ENCODE peak calls at places on chromosome 11, in seven cellular contexts. T is H9, B is IMR-90, W is mesendoderm, S is trophoblast cell, U is neuronal stem cell, J is H1. P is an unnamed sample.
A peak's percentile ranks its signal among the peaks of the same experiment; 100 is the strongest.

GRCh38 chr11:123241874-123242538 is 47.0 kb upstream of the CLMP start:
- DNase-seq in S (no peak), T (no peak), W (no peak), U (no peak), B (no peak), J (no peak), P (no peak)

GRCh38 chr11:130389315-130389935 is 39.0 kb downstream of the ADAMTS8 start:
- DNase-seq in B (no peak), J (no peak), T (no peak), U (no peak), S (no peak), W (no peak), P (no peak)

GRCh38 chr11:126992804-126993111 is 7.8 kb downstream of the KIRREL3 start:
- DNase-seq in U (no peak), J (no peak), T (no peak), W (peak; percentile 13), S (peak; percentile 6), B (peak; percentile 95), P (peak; percentile 46)

GRCh38 chr11:36258730-36259360 is 30.4 kb downstream of the COMMD9 start:
- DNase-seq in U (peak; percentile 51), W (peak; percentile 86), T (peak; percentile 83), B (peak; percentile 77), J (peak; percentile 73), S (peak; percentile 41), P (peak; percentile 76)

GRCh38 chr11:127017482-127017881 is 16.9 kb upstream of the KIRREL3 start:
- DNase-seq in W (peak; percentile 67), J (no peak), T (peak; percentile 52), B (peak; percentile 93), U (peak; percentile 44), S (peak; percentile 43), P (peak; percentile 42)

GRCh38 chr11:44944853-44945235 is 5.8 kb downstream of the TP53I11 start:
- DNase-seq in B (no peak), U (no peak), S (no peak), T (peak; percentile 63), W (peak; percentile 56), J (no peak), P (no peak)

GRCh38 chr11:1139441-1140066 is 18.2 kb upstream of the MUC5AC start:
- DNase-seq in T (no peak), U (no peak), B (peak; percentile 91), S (no peak), J (no peak), W (no peak), P (peak; percentile 12)

GRCh38 chr11:12167098-12167999 is 57.0 kb downstream of the MICAL2 start:
- DNase-seq in W (peak; percentile 70), U (no peak), S (peak; percentile 93), T (no peak), J (no peak), B (peak; percentile 97), P (peak; percentile 94)

GRCh38 chr11:25766332-25767015 is 565.5 kb upstream of the ANO3 start:
- DNase-seq in T (no peak), B (no peak), W (no peak), J (no peak), S (no peak), U (no peak), P (peak; percentile 46)

GRCh38 chr11:22162754-22163153 is 30.1 kb upstream of the ANO5 start:
- DNase-seq in J (no peak), B (no peak), U (no peak), S (no peak), T (no peak), W (no peak), P (no peak)

GRCh38 chr11:102792604-102793003 is 5.4 kb downstream of the MMP1 start:
- DNase-seq in J (no peak), U (no peak), B (no peak), W (no peak), S (no peak), T (no peak), P (no peak)

GRCh38 chr11:133215529-133216230 is 316.6 kb downstream of the OPCML start:
- DNase-seq in B (no peak), U (no peak), T (no peak), W (no peak), J (no peak), S (no peak), P (no peak)

GRCh38 chr11:79822771-79823170 is 381.9 kb upstream of the TENM4 start:
- DNase-seq in U (no peak), T (no peak), S (no peak), W (no peak), B (no peak), J (no peak), P (no peak)

GRCh38 chr11:3223932-3224729 is 5.5 kb upstream of the MRGPRG start:
- DNase-seq in S (no peak), U (no peak), B (no peak), W (peak; percentile 43), T (peak; percentile 57), J (peak; percentile 54), P (no peak)

GRCh38 chr11:9639985-9640384 is 23.9 kb upstream of the SWAP70 start:
- DNase-seq in S (peak; percentile 84), U (no peak), J (no peak), B (no peak), W (no peak), T (no peak), P (no peak)

GRCh38 chr11:64239662-64240466 is 1.0 kb upstream of the FKBP2 start:
- DNase-seq in T (no peak), U (no peak), B (no peak), W (no peak), S (peak; percentile 63), J (no peak), P (peak; percentile 16)
- H3K4me1 ChIP-seq in T (no peaks in the 10 kb centered on the region), U (peaks cover 13% of the 10 kb centered on the region), B (peaks cover 14% of the 10 kb centered on the region), W (peaks cover 6% of the 10 kb centered on the region), S (peaks cover 33% of the 10 kb centered on the region), J (peaks cover 9% of the 10 kb centered on the region), P (peaks cover 40% of the 10 kb centered on the region)

GRCh38 chr11:16889905-16890304 is 124.3 kb downstream of the PLEKHA7 start:
- DNase-seq in J (no peak), B (no peak), S (no peak), U (no peak), W (no peak), T (no peak), P (no peak)
- H4K8ac ChIP-seq in J (no peak overlapping the region), B (no peak overlapping the region), S (no peak overlapping the region), U (no peak overlapping the region), W (no peak overlapping the region), T (no peak overlapping the region), P (no peak overlapping the region)

GRCh38 chr11:83921447-83922192 is 635.5 kb upstream of the CCDC90B start:
- DNase-seq in T (no peak), U (no peak), S (no peak), J (no peak), B (no peak), W (peak; percentile 4), P (no peak)

GRCh38 chr11:83922318-83922717 is 636.2 kb upstream of the CCDC90B start:
- DNase-seq in U (no peak), S (no peak), J (no peak), T (no peak), W (no peak), B (no peak), P (no peak)

GRCh38 chr11:83918471-83918870 is 632.3 kb upstream of the CCDC90B start:
- DNase-seq in W (no peak), B (no peak), U (no peak), T (no peak), S (no peak), J (no peak), P (no peak)

GRCh38 chr11:83924987-83925542 is 638.9 kb upstream of the CCDC90B start:
- DNase-seq in B (no peak), J (no peak), W (no peak), S (no peak), U (no peak), T (no peak), P (no peak)

GRCh38 chr11:83923961-83924360 is 637.8 kb upstream of the CCDC90B start:
- DNase-seq in T (no peak), S (no peak), U (no peak), J (no peak), B (no peak), W (no peak), P (no peak)
- H3K4me1 ChIP-seq in T (no peaks in the 10 kb centered on the region), S (no peaks in the 10 kb centered on the region), U (no peaks in the 10 kb centered on the region), J (no peaks in the 10 kb centered on the region), B (no peaks in the 10 kb centered on the region), W (no peaks in the 10 kb centered on the region), P (no peaks in the 10 kb centered on the region)

GRCh38 chr11:117152066-117152465 is 8.0 kb downstream of the PAFAH1B2 start:
- DNase-seq in J (no peak), W (no peak), B (no peak), U (no peak), S (no peak), T (no peak), P (no peak)

GRCh38 chr11:117159892-117160291 is 15.8 kb downstream of the PAFAH1B2 start:
- DNase-seq in T (no peak), J (no peak), W (no peak), S (no peak), B (no peak), U (no peak), P (no peak)

GRCh38 chr11:117160826-117161225 is 16.7 kb downstream of the PAFAH1B2 start:
- DNase-seq in U (no peak), B (no peak), W (no peak), S (no peak), J (no peak), T (no peak), P (peak; percentile 55)

GRCh38 chr11:117154468-117154867 is 10.4 kb downstream of the PAFAH1B2 start:
- DNase-seq in T (no peak), W (no peak), J (no peak), B (no peak), U (no peak), S (no peak), P (no peak)

GRCh38 chr11:117157507-117157906 is 13.4 kb downstream of the PAFAH1B2 start:
- DNase-seq in W (no peak), S (no peak), J (no peak), B (no peak), T (no peak), U (no peak), P (no peak)
- H4K8ac ChIP-seq in W (no peak overlapping the region), S (no peak overlapping the region), J (no peak overlapping the region), B (no peak overlapping the region), T (no peak overlapping the region), U (no peak overlapping the region), P (no peak overlapping the region)

DNA sequence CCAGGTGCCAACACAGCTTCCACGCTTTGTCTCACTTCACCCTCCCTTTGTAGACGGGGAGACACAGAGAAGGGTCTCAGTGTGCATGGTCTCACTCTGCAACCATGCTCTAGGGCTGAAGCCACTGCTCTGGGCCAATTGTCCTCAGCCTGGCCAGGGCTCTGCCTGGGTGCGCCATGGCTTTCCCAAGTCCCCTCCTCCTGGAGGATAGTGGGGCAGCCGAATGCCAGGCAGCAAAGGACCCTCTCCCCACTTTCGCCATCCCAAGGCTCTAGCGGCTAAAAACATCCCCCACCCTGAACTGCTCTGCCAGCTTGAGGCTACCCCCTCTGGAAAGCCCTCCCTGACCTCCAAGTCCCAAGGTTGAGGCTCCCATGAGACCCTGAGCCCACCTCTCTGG is 20.4 kb upstream of the MYEOV start:
- DNase-seq in S (no peak), T (no peak), J (no peak), B (no peak), W (no peak), U (no peak), P (no peak)
- H3K4me1 ChIP-seq in S (peaks cover 2% of the 10 kb centered on the region), T (no peaks in the 10 kb centered on the region), J (no peaks in the 10 kb centered on the region), B (no peaks in the 10 kb centered on the region), W (no peaks in the 10 kb centered on the region), U (peaks cover 11% of the 10 kb centered on the region), P (peaks cover 18% of the 10 kb centered on the region)

GRCh38 chr11:131640320-131640719 is 269.9 kb downstream of the NTM start:
- DNase-seq in W (peak; percentile 61), B (no peak), T (no peak), J (no peak), S (no peak), U (no peak), P (no peak)
- H4K8ac ChIP-seq in W (no peak overlapping the region), B (no peak overlapping the region), T (no peak overlapping the region), J (no peak overlapping the region), S (no peak overlapping the region), U (no peak overlapping the region), P (no peak overlapping the region)